ENCODE peak calls at places on chromosomes 1 and 21, in eight cellular contexts. F is stimulated activated CD4-positive, alpha-beta T cell treated with anti-CD3 and anti-CD28 coated beads, Interleukin-15, amount 100 ng/mL, for 1 hour; B is OCI-LY7; Y is cardiac fibroblast; P is GM10248; X is HT-29; S is heart left ventricle; L is iPS-NIHi11. K is an unnamed sample.

GRCh38 chr1:199122532-199123311 is 483.9 kb downstream of the PTPRC start:
- DNase-seq in F (no peak), L (no peak), B (no peak), P (no peak), Y (peak), X (no peak), S (no peak), K (peak)

GRCh38 chr1:9691108-9691445 is 39.5 kb downstream of the PIK3CD start:
- DNase-seq in P (no peak), S (no peak), B (no peak), X (no peak), F (no peak), L (no peak), Y (no peak), K (no peak)

GRCh38 chr1:60963167-60963909 is 119.0 kb upstream of the NFIA start:
- DNase-seq in X (no peak), S (no peak), Y (no peak), B (no peak), L (no peak), P (no peak), F (no peak), K (no peak)

GRCh38 chr1:166895766-166896165 is 19.7 kb upstream of the TADA1 start:
- DNase-seq in S (no peak), L (no peak), B (no peak), Y (no peak), P (no peak), X (no peak), F (no peak), K (no peak)

GRCh38 chr1:184822267-184822666 is 67.6 kb upstream of the EDEM3 start:
- DNase-seq in S (no peak), B (no peak), F (no peak), P (no peak), L (no peak), Y (no peak), X (no peak), K (no peak)

GRCh38 chr1:2381741-2382620 is 9.4 kb downstream of the MORN1 start:
- DNase-seq in Y (peak), X (peak), S (peak), B (peak), P (peak), L (peak), F (peak), K (no peak)

GRCh38 chr1:170789063-170789462 is 125.1 kb downstream of the PRRX1 start:
- DNase-seq in B (no peak), Y (no peak), F (no peak), S (no peak), L (no peak), X (no peak), P (no peak), K (no peak)

GRCh38 chr21:38255718-38256117 is 1.1 kb upstream of the KCNJ15 start:
- DNase-seq in S (no peak), L (no peak), P (no peak), B (no peak), Y (no peak), X (no peak), F (no peak), K (no peak)

GRCh38 chr21:34801519-34802132 is 132.8 kb downstream of the CLIC6 start:
- DNase-seq in P (peak), S (no peak), X (no peak), L (peak), F (no peak), Y (peak), B (peak), K (no peak)

GRCh38 chr21:45530423-45531113 is 11.7 kb downstream of the SLC19A1 start:
- DNase-seq in X (no peak), S (no peak), Y (no peak), B (no peak), L (no peak), F (no peak), P (no peak), K (no peak)

GRCh38 chr1:29029652-29030051 is 94.1 kb downstream of the TMEM200B start:
- DNase-seq in Y (no peak), L (no peak), X (no peak), P (no peak), S (no peak), B (no peak), F (no peak), K (no peak)

K was measured in retinal pigment epithelial cell.